ENCODE peak calls at places on chromosomes 16 and 17, in four cellular contexts. A is K562, B is GM12878, S is HepG2. H is an unnamed sample.
A peak's percentile ranks its signal among the peaks of the same experiment; 100 is the strongest.

GRCh38 chr16:55280622-55281021 is 43.4 kb upstream of the IRX6 start:
- DNase-seq in S (no peak), B (no peak), A (no peak), H (no peak)

GRCh38 chr16:4200781-4201137 is 41.1 kb downstream of the SRL start:
- DNase-seq in S (no peak), A (no peak), B (no peak), H (no peak)

GRCh38 chr16:66741131-66741900 is 10.1 kb downstream of the DYNC1LI2 start:
- DNase-seq in B (no peak), S (peak; percentile 20), A (peak; percentile 35), H (peak; percentile 35)

GRCh38 chr17:78117027-78117981 is 11.3 kb downstream of the TMC6 start:
- DNase-seq in S (no peak), B (no peak), A (no peak), H (no peak)

GRCh38 chr17:50349241-50349595 is 3.3 kb downstream of the XYLT2 start:
- DNase-seq in S (no peak), B (no peak), A (no peak), H (no peak)

GRCh38 chr16:23491490-23492391 is 18.6 kb downstream of the GGA2 start:
- DNase-seq in S (no peak), B (no peak), A (no peak), H (no peak)

GRCh38 chr16:1763521-1764511 is 7.5 kb downstream of the NME3 start:
- DNase-seq in A (peak; percentile 95), B (no peak), S (no peak), H (peak; percentile 40)

GRCh38 chr17:59757043-59757824 is 49.8 kb downstream of the VMP1 start:
- DNase-seq in B (no peak), S (no peak), A (no peak), H (no peak)

GRCh38 chr17:33377837-33378236 is 84.7 kb upstream of the ASIC2 start:
- DNase-seq in A (no peak), B (no peak), S (no peak), H (no peak)

GRCh38 chr17:4304417-4305027 is 40.7 kb upstream of the ANKFY1 start:
- DNase-seq in A (peak; percentile 55), S (peak; percentile 41), B (no peak), H (peak; percentile 58)

GRCh38 chr17:45759761-45760160 is 24.4 kb upstream of the CRHR1 start:
- DNase-seq in B (no peak), A (peak; percentile 51), S (no peak), H (peak; percentile 26)

GRCh38 chr17:80833952-80834895 is 157.4 kb upstream of the CHMP6 start:
- DNase-seq in A (no peak), S (no peak), B (no peak), H (no peak)

GRCh38 chr17:17028878-17029535 is 13.2 kb upstream of the MPRIP start:
- DNase-seq in B (no peak), S (peak; percentile 63), A (no peak), H (no peak)

GRCh38 chr17:77924757-77925336 is 33.7 kb upstream of the TNRC6C start:
- DNase-seq in A (peak; percentile 18), B (no peak), S (no peak), H (no peak)

GRCh38 chr17:4136373-4136772 is 6.5 kb downstream of the ZZEF1 start:
- DNase-seq in S (no peak), B (no peak), A (no peak), H (no peak)

GRCh38 chr16:30096105-30096861 is at the start of gene YPEL3:
- DNase-seq in A (peak; percentile 98), B (peak; percentile 35), S (peak; percentile 80), H (peak; percentile 99)

GRCh38 chr17:78748730-78749317 is 33.2 kb downstream of the CYTH1 start:
- DNase-seq in B (peak; percentile 74), A (peak; percentile 39), S (peak; percentile 83), H (no peak)

GRCh38 chr16:11370084-11370931 is 25.0 kb downstream of the RMI2 start:
- DNase-seq in S (peak; percentile 78), A (no peak), B (peak; percentile 57), H (no peak)

GRCh38 chr16:30185141-30185682 is 1.8 kb downstream of the CORO1A start:
- DNase-seq in A (peak; percentile 9), B (no peak), S (no peak), H (no peak)

GRCh38 chr16:71347146-71347545 is 11.4 kb upstream of the CALB2 start:
- DNase-seq in B (no peak), A (no peak), S (no peak), H (no peak)

GRCh38 chr16:24553983-24554382 is 14.6 kb downstream of the RBBP6 start:
- DNase-seq in B (no peak), A (no peak), S (no peak), H (no peak)

GRCh38 chr17:47224971-47225370 is 15.8 kb downstream of the MYL4 start:
- DNase-seq in B (no peak), S (no peak), A (no peak), H (no peak)

GRCh38 chr17:80279895-80280294 is 19.2 kb downstream of the RNF213 start:
- DNase-seq in A (no peak), B (no peak), S (no peak), H (no peak)

GRCh38 chr17:42287305-42288077 is 807 bp upstream of the STAT5A start:
- DNase-seq in S (no peak), B (peak; percentile 40), A (no peak), H (no peak)

GRCh38 chr17:42289863-42290165 is 1.5 kb downstream of the STAT5A start:
- DNase-seq in B (no peak), S (no peak), A (no peak), H (no peak)

GRCh38 chr17:42286411-42287295 is 1.6 kb upstream of the STAT5A start:
- DNase-seq in B (no peak), A (no peak), S (no peak), H (no peak)

GRCh38 chr17:42288985-42289862 is 926 bp downstream of the STAT5A start:
- DNase-seq in A (peak; percentile 86), S (no peak), B (no peak), H (no peak)

DNA sequence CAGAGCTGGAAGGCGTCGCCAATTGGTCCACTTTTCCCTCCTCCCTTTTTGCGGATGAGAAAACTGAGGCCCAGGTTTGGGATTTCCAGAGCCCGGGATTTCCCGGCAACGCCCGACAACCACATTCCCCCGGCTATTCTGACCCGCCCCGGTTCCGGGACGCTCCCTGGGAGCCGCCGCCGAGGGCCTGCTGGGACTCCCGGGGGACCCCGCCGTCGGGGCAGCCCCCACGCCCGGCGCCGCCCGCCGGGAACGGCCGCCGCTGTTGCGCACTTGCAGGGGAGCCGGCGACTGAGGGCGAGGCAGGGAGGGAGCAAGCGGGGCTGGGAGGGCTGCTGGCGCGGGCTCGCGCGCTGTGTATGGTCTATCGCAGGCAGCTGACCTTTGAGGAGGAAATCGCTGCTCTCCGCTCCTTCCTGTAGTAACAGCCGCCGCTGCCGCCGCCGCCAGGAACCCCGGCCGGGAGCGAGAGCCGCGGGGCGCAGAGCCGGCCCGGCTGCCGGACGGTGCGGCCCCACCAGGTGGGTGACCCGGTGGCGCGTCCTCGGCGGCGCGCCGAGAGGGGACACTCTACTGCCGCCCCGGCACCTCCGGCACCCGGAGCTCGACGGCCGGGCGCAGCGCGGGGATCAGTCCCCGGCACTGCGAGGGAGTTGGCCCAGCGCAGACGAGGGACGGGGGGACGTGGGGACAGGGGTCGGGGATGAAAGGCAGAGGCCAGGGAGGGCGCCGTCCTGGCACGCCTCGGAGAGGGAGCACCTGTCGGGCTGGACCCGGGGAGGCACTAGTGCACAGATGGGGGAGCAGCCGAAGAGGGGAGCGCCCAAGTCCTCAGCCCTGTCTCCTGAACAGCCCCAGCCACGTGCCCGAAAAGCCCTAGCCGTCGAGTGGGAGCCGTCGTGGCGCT is at the start of gene STAT5A:
- DNase-seq in B (no peak), A (peak; percentile 57), S (peak; percentile 40), H (no peak)
- TF ChIP-seq FOXM1 in B (no peak), A (no peak), S (no peak), H (no peak)

GRCh38 chr16:87930456-87930855 is 5.9 kb downstream of the CA5A start:
- DNase-seq in B (no peak), A (peak; percentile 60), S (peak; percentile 23), H (peak; percentile 49)
- TF ChIP-seq BHLHE40 in B (no peak), A (no peak), S (no peak), H (no peak)

GRCh38 chr17:40491486-40491885 is 9.9 kb downstream of the TNS4 start:
- DNase-seq in S (no peak), B (no peak), A (no peak), H (no peak)
- TF ChIP-seq FOXK2 in S (no peak), B (no peak), A (no peak), H (no peak)

GRCh38 chr17:9661027-9661426 is 15.7 kb downstream of the USP43 start:
- DNase-seq in A (no peak), B (no peak), S (no peak), H (no peak)

DNA sequence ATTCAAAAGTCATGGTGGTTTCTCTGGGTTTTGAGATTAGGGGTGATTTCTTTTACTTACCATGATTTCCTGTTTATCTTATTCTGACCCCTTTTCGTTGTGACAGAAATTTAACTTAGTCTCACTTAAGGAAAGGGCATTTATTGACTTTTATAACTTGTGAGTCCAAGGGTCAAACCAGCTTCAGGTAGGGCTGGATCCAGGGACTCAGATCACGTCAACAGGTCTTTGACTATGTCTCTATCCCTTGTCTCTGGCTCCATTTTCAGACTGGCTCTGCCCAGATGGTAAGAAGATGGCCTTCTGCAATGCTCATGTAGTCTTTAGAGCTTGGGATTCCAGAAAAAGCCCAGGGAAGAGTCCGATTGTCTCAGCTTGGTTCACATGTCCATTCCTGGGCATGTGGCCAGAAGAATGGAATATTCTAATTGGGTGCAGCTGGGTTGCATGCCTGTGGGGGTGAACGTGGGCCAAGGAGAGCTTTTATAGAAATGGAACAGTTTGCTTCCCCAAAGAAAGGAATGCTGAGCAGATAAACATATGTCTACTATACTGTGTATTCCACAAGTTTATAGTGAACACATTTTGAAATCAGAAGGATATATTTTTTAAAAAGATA is 13.4 kb downstream of the USP43 start:
- DNase-seq in A (no peak), S (no peak), B (no peak), H (no peak)
- TF ChIP-seq FOXM1 in A (no peak), S (no peak), B (no peak), H (no peak)

GRCh38 chr17:74197801-74198200 is 5.7 kb upstream of the RPL38 start:
- DNase-seq in A (no peak), B (no peak), S (no peak), H (no peak)

GRCh38 chr17:74198694-74199093 is 4.8 kb upstream of the RPL38 start:
- DNase-seq in A (no peak), B (no peak), S (no peak), H (no peak)

GRCh38 chr17:74199306-74200092 is 4.0 kb upstream of the RPL38 start:
- DNase-seq in S (peak; percentile 52), B (no peak), A (peak; percentile 82), H (peak; percentile 86)

GRCh38 chr17:74194682-74195081 is 8.8 kb upstream of the RPL38 start:
- DNase-seq in A (no peak), S (no peak), B (no peak), H (no peak)

GRCh38 chr17:74196541-74197310 is 6.8 kb upstream of the RPL38 start:
- DNase-seq in A (no peak), B (no peak), S (no peak), H (no peak)
- TF ChIP-seq BHLHE40 in A (no peak), B (no peak), S (no peak), H (no peak)

H was measured in HEK293T.